ENCODE peak calls at places on chromosomes 6 and 20, in eight cellular contexts. K is left colon, J is NCI-H748 treated with DMSO at 0.1 percent for 48 hours, M is dermis microvascular lymphatic vessel endothelial cell, R is left lung, S is kidney epithelial cell, P is osteocyte, G is small intestine. Q is an unnamed sample.

GRCh38 chr6:89610149-89610642 is 28.4 kb downstream of the LYRM2 start:
- DNase-seq in K (peak; percentile 45), R (peak; percentile 91), J (peak; percentile 46), M (peak; percentile 59), G (peak; percentile 56), P (no peak), S (no peak), Q (peak; percentile 65)

GRCh38 chr20:5535211-5535756 is 214.9 kb upstream of the SHLD1 start:
- DNase-seq in S (no peak), R (no peak), K (no peak), P (no peak), M (no peak), J (no peak), G (no peak), Q (no peak)

GRCh38 chr6:4936681-4937041 is 67.2 kb downstream of the RPP40 start:
- DNase-seq in K (no peak), M (peak; percentile 79), G (peak; percentile 70), J (peak; percentile 7), S (no peak), R (no peak), P (no peak), Q (no peak)

GRCh38 chr6:36963451-36964290 is 9.1 kb downstream of the PI16 start:
- DNase-seq in R (no peak), J (no peak), M (no peak), S (no peak), P (no peak), G (no peak), K (no peak), Q (no peak)

GRCh38 chr20:13199279-13199678 is 21.8 kb upstream of the ISM1 start:
- DNase-seq in K (no peak), R (no peak), J (peak; percentile 88), P (no peak), M (no peak), G (no peak), S (no peak), Q (no peak)

GRCh38 chr6:11740875-11741274 is 37.7 kb downstream of the ADTRP start:
- DNase-seq in P (no peak), G (no peak), R (no peak), J (no peak), K (no peak), M (no peak), S (no peak), Q (no peak)

GRCh38 chr6:15351631-15352030 is 105.8 kb downstream of the JARID2 start:
- DNase-seq in S (no peak), K (peak; percentile 37), R (no peak), P (no peak), J (no peak), M (peak; percentile 48), G (no peak), Q (no peak)

GRCh38 chr6:37033819-37034790 is 28.6 kb downstream of the FGD2 start:
- DNase-seq in G (no peak), J (no peak), K (no peak), M (no peak), S (no peak), P (no peak), R (no peak), Q (no peak)

GRCh38 chr20:24978493-24978892 is 14.1 kb downstream of the APMAP start:
- DNase-seq in K (no peak), J (no peak), P (no peak), G (no peak), R (no peak), M (no peak), S (no peak), Q (no peak)

GRCh38 chr6:152309648-152310047 is 327.5 kb downstream of the SYNE1 start:
- DNase-seq in J (no peak), K (no peak), P (no peak), S (no peak), M (no peak), R (no peak), G (peak; percentile 23), Q (peak; percentile 43)

GRCh38 chr6:52533491-52533890 is 43.4 kb downstream of the TRAM2 start:
- DNase-seq in J (no peak), P (no peak), R (no peak), K (no peak), G (no peak), S (no peak), M (no peak), Q (no peak)

GRCh38 chr20:54622338-54623280 is 147.2 kb downstream of the DOK5 start:
- DNase-seq in J (no peak), R (no peak), G (no peak), M (no peak), S (no peak), P (no peak), K (no peak), Q (no peak)

GRCh38 chr20:8438748-8439147 is 306.7 kb downstream of the PLCB1 start:
- DNase-seq in M (no peak), P (no peak), S (no peak), G (no peak), K (no peak), J (peak; percentile 35), R (no peak), Q (no peak)

GRCh38 chr20:40760399-40760798 is 71.4 kb upstream of the MAFB start:
- DNase-seq in R (no peak), J (no peak), K (no peak), M (no peak), G (no peak), S (no peak), P (no peak), Q (no peak)

GRCh38 chr20:43846516-43846905 is 68.1 kb upstream of the TOX2 start:
- DNase-seq in K (no peak), P (no peak), R (no peak), S (no peak), G (no peak), J (no peak), M (no peak), Q (no peak)

GRCh38 chr6:40845588-40845987 is 193.4 kb downstream of the UNC5CL start:
- DNase-seq in J (peak; percentile 39), P (no peak), G (peak; percentile 36), S (no peak), R (no peak), K (peak; percentile 28), M (peak; percentile 55), Q (peak; percentile 10)

GRCh38 chr6:132962936-132963579 is 148.7 kb downstream of the RPS12 start:
- DNase-seq in M (peak; percentile 70), J (peak; percentile 69), P (no peak), S (peak; percentile 35), K (peak; percentile 35), G (peak; percentile 52), R (peak; percentile 53), Q (peak; percentile 36)

GRCh38 chr6:29708432-29709177 is 14.6 kb upstream of the HLA-F start:
- DNase-seq in P (no peak), G (peak; percentile 79), R (no peak), J (no peak), S (no peak), M (no peak), K (no peak), Q (peak; percentile 78)

GRCh38 chr20:34058831-34059230 is 53.2 kb downstream of the EIF2S2 start:
- DNase-seq in M (peak; percentile 39), K (no peak), P (no peak), S (peak; percentile 19), J (no peak), R (no peak), G (no peak), Q (no peak)

GRCh38 chr6:131372535-131372934 is 200.5 kb upstream of the ARG1 start:
- DNase-seq in G (no peak), J (no peak), K (no peak), S (no peak), R (no peak), M (no peak), P (no peak), Q (no peak)

GRCh38 chr6:158353851-158354508 is 41.7 kb downstream of the TULP4 start:
- DNase-seq in K (no peak), M (peak; percentile 79), S (no peak), J (no peak), P (no peak), G (no peak), R (no peak), Q (no peak)

GRCh38 chr6:52993461-52993860 is 1.6 kb downstream of the GSTA4 start:
- DNase-seq in R (no peak), S (no peak), J (no peak), K (no peak), M (no peak), G (no peak), P (no peak), Q (no peak)

GRCh38 chr6:35415065-35415880 is 36.9 kb upstream of the FANCE start:
- DNase-seq in M (peak; percentile 72), J (peak; percentile 94), S (no peak), R (no peak), K (peak; percentile 74), P (no peak), G (peak; percentile 76), Q (peak; percentile 22)

GRCh38 chr6:106381871-106382270 is 21.4 kb downstream of the CRYBG1 start:
- DNase-seq in S (no peak), M (peak; percentile 25), P (no peak), R (no peak), K (no peak), G (peak; percentile 32), J (no peak), Q (no peak)